ENCODE peak calls at places on chromosomes 6 and 20, in seven cellular contexts. One of them, this sample, is unnamed.

GRCh38 chr6:54847799-54848597 is 1.4 kb downstream of the FAM83B start:
- DNase-seq in NCI-H345: no peak
- DNase-seq in anterior cingulate cortex: no peak
- DNase-seq in MCF 10A: peak
- DNase-seq in HT-29: peak
- DNase-seq in nephron progenitor cell: no peak
- DNase-seq in stimulated activated naive B cell treated with anti-CD40 and anti-IgM and Interleukin-4, amounts not matched to agents 10 μg/mL and 1 μg/mL and 100 μg/mL, for 72 hours: no peak
- DNase-seq in this sample: no peak

GRCh38 chr20:51220293-51220706 is 197.4 kb upstream of the KCNG1 start:
- DNase-seq in NCI-H345: no peak
- DNase-seq in anterior cingulate cortex: no peak
- DNase-seq in MCF 10A: peak
- DNase-seq in HT-29: peak
- DNase-seq in nephron progenitor cell: peak
- DNase-seq in stimulated activated naive B cell treated with anti-CD40 and anti-IgM and Interleukin-4, amounts not matched to agents 10 μg/mL and 1 μg/mL and 100 μg/mL, for 72 hours: peak
- DNase-seq in this sample: peak

GRCh38 chr6:151617539-151617938 is 123.7 kb downstream of the CCDC170 start:
- DNase-seq in NCI-H345: no peak
- DNase-seq in anterior cingulate cortex: no peak
- DNase-seq in MCF 10A: peak
- DNase-seq in HT-29: no peak
- DNase-seq in nephron progenitor cell: no peak
- DNase-seq in stimulated activated naive B cell treated with anti-CD40 and anti-IgM and Interleukin-4, amounts not matched to agents 10 μg/mL and 1 μg/mL and 100 μg/mL, for 72 hours: no peak
- DNase-seq in this sample: no peak

GRCh38 chr6:291697-292505 is at the start of gene DUSP22:
- DNase-seq in NCI-H345: no peak
- DNase-seq in anterior cingulate cortex: no peak
- DNase-seq in MCF 10A: peak
- DNase-seq in HT-29: peak
- DNase-seq in nephron progenitor cell: peak
- DNase-seq in stimulated activated naive B cell treated with anti-CD40 and anti-IgM and Interleukin-4, amounts not matched to agents 10 μg/mL and 1 μg/mL and 100 μg/mL, for 72 hours: peak
- DNase-seq in this sample: peak

GRCh38 chr20:7022597-7022996 is 255.1 kb downstream of the BMP2 start:
- DNase-seq in NCI-H345: no peak
- DNase-seq in anterior cingulate cortex: no peak
- DNase-seq in MCF 10A: no peak
- DNase-seq in HT-29: no peak
- DNase-seq in nephron progenitor cell: no peak
- DNase-seq in stimulated activated naive B cell treated with anti-CD40 and anti-IgM and Interleukin-4, amounts not matched to agents 10 μg/mL and 1 μg/mL and 100 μg/mL, for 72 hours: no peak
- DNase-seq in this sample: no peak

GRCh38 chr6:85672050-85672449 is 29.4 kb upstream of the SYNCRIP start:
- DNase-seq in NCI-H345: no peak
- DNase-seq in anterior cingulate cortex: no peak
- DNase-seq in MCF 10A: peak
- DNase-seq in HT-29: no peak
- DNase-seq in nephron progenitor cell: no peak
- DNase-seq in stimulated activated naive B cell treated with anti-CD40 and anti-IgM and Interleukin-4, amounts not matched to agents 10 μg/mL and 1 μg/mL and 100 μg/mL, for 72 hours: no peak
- DNase-seq in this sample: no peak

GRCh38 chr6:106916891-106917290 is 57.6 kb downstream of the CD24 start:
- DNase-seq in NCI-H345: no peak
- DNase-seq in anterior cingulate cortex: no peak
- DNase-seq in MCF 10A: no peak
- DNase-seq in HT-29: no peak
- DNase-seq in nephron progenitor cell: no peak
- DNase-seq in stimulated activated naive B cell treated with anti-CD40 and anti-IgM and Interleukin-4, amounts not matched to agents 10 μg/mL and 1 μg/mL and 100 μg/mL, for 72 hours: no peak
- DNase-seq in this sample: no peak

GRCh38 chr6:53982361-53983050 is 128.7 kb upstream of the MLIP start:
- DNase-seq in NCI-H345: no peak
- DNase-seq in anterior cingulate cortex: no peak
- DNase-seq in MCF 10A: peak
- DNase-seq in HT-29: no peak
- DNase-seq in nephron progenitor cell: no peak
- DNase-seq in stimulated activated naive B cell treated with anti-CD40 and anti-IgM and Interleukin-4, amounts not matched to agents 10 μg/mL and 1 μg/mL and 100 μg/mL, for 72 hours: no peak
- DNase-seq in this sample: no peak

GRCh38 chr20:53187402-53187801 is 215.2 kb downstream of the TSHZ2 start:
- DNase-seq in NCI-H345: no peak
- DNase-seq in anterior cingulate cortex: no peak
- DNase-seq in MCF 10A: no peak
- DNase-seq in HT-29: no peak
- DNase-seq in nephron progenitor cell: no peak
- DNase-seq in stimulated activated naive B cell treated with anti-CD40 and anti-IgM and Interleukin-4, amounts not matched to agents 10 μg/mL and 1 μg/mL and 100 μg/mL, for 72 hours: no peak
- DNase-seq in this sample: no peak

GRCh38 chr6:2949536-2950083 is 21.8 kb downstream of the SERPINB6 start:
- DNase-seq in NCI-H345: no peak
- DNase-seq in anterior cingulate cortex: no peak
- DNase-seq in MCF 10A: no peak
- DNase-seq in HT-29: no peak
- DNase-seq in nephron progenitor cell: no peak
- DNase-seq in stimulated activated naive B cell treated with anti-CD40 and anti-IgM and Interleukin-4, amounts not matched to agents 10 μg/mL and 1 μg/mL and 100 μg/mL, for 72 hours: no peak
- DNase-seq in this sample: no peak

This sample was measured in germinal center.